ENCODE peak calls at places on chromosomes 4 and X, in eight cellular contexts. E is mucosa of descending colon, V is Caco-2, Y is neuronal stem cell, G is cardiac muscle cell, P is astrocyte, D is mammary epithelial cell, K is SJSA1. T is an unnamed sample.

GRCh38 chr4:25938251-25939186 is 24.5 kb downstream of the SMIM20 start:
- DNase-seq in E (no peak), V (no peak), Y (no peak), G (peak; percentile 65), P (peak; percentile 68), D (peak; percentile 70), K (no peak), T (no peak)

GRCh38 chr4:138893991-138894390 is 121.6 kb upstream of the NOCT start:
- DNase-seq in E (no peak), V (no peak), Y (no peak), G (no peak), P (no peak), D (peak; percentile 34), K (no peak), T (no peak)

GRCh38 chrX:3216581-3216980 is 129.9 kb downstream of the MXRA5 start:
- DNase-seq in E (no peak), V (no peak), Y (no peak), G (no peak), P (no peak), D (no peak), K (no peak), T (no peak)

GRCh38 chr4:8698341-8699062 is 105.9 kb downstream of the CPZ start:
- DNase-seq in E (no peak), V (no peak), Y (no peak), G (no peak), P (no peak), D (no peak), K (no peak), T (no peak)

GRCh38 chr4:57137261-57137660 is 27.1 kb upstream of the IGFBP7 start:
- DNase-seq in E (no peak), V (no peak), Y (no peak), G (no peak), P (peak; percentile 41), D (no peak), K (no peak), T (no peak)

GRCh38 chr4:114658179-114658578 is 59.6 kb downstream of the UGT8 start:
- DNase-seq in E (no peak), V (no peak), Y (no peak), G (no peak), P (no peak), D (no peak), K (no peak), T (no peak)

GRCh38 chr4:141352328-141352727 is 131.6 kb downstream of the ZNF330 start:
- DNase-seq in E (no peak), V (no peak), Y (no peak), G (no peak), P (no peak), D (no peak), K (no peak), T (no peak)

GRCh38 chr4:57102050-57102564 is 8.1 kb downstream of the IGFBP7 start:
- DNase-seq in E (no peak), V (no peak), Y (no peak), G (peak; percentile 98), P (peak; percentile 89), D (peak; percentile 31), K (peak; percentile 93), T (no peak)

GRCh38 chr4:128979934-128980333 is 113.4 kb downstream of the SCLT1 start:
- DNase-seq in E (no peak), V (no peak), Y (no peak), G (peak; percentile 83), P (peak; percentile 93), D (peak; percentile 66), K (no peak), T (no peak)

GRCh38 chrX:110381216-110381615 is 22.6 kb downstream of the RTL9 start:
- DNase-seq in E (no peak), V (no peak), Y (no peak), G (peak; percentile 30), P (peak; percentile 72), D (peak; percentile 55), K (peak; percentile 11), T (no peak)

GRCh38 chr4:123785515-123785914 is 388.9 kb downstream of the SPRY1 start:
- DNase-seq in E (no peak), V (no peak), Y (no peak), G (peak; percentile 82), P (peak; percentile 99), D (peak; percentile 85), K (no peak), T (no peak)

GRCh38 chrX:152403515-152403914 is 47.6 kb downstream of the GABRA3 start:
- DNase-seq in E (no peak), V (no peak), Y (no peak), G (no peak), P (no peak), D (no peak), K (no peak), T (no peak)

GRCh38 chrX:117803463-117803862 is 313.1 kb downstream of the KLHL13 start:
- DNase-seq in E (no peak), V (no peak), Y (no peak), G (no peak), P (no peak), D (no peak), K (no peak), T (no peak)

GRCh38 chr4:139278956-139279722 is 886 bp downstream of the MGARP start:
- DNase-seq in E (no peak), V (no peak), Y (no peak), G (no peak), P (peak; percentile 13), D (no peak), K (no peak), T (no peak)

GRCh38 chr4:168699224-168699878 is 202.5 kb downstream of the PALLD start:
- DNase-seq in E (no peak), V (no peak), Y (no peak), G (no peak), P (no peak), D (no peak), K (no peak), T (no peak)

GRCh38 chrX:86263526-86263925 is 115.3 kb downstream of the DACH2 start:
- DNase-seq in E (no peak), V (no peak), Y (peak; percentile 2), G (no peak), P (no peak), D (no peak), K (no peak), T (no peak)

GRCh38 chrX:87067795-87068194 is 449.8 kb upstream of the KLHL4 start:
- DNase-seq in E (no peak), V (no peak), Y (no peak), G (no peak), P (no peak), D (no peak), K (no peak), T (no peak)

GRCh38 chr4:73844352-73844751 is 7.9 kb downstream of the CXCL6 start:
- DNase-seq in E (no peak), V (no peak), Y (no peak), G (peak; percentile 70), P (peak; percentile 78), D (peak; percentile 89), K (peak; percentile 21), T (no peak)

GRCh38 chr4:73841243-73841925 is 4.9 kb downstream of the CXCL6 start:
- DNase-seq in E (no peak), V (no peak), Y (no peak), G (peak; percentile 48), P (peak; percentile 60), D (peak; percentile 31), K (no peak), T (no peak)

GRCh38 chr4:73843369-73843768 is 6.9 kb downstream of the CXCL6 start:
- DNase-seq in E (no peak), V (no peak), Y (no peak), G (no peak), P (peak; percentile 33), D (peak; percentile 60), K (no peak), T (no peak)

GRCh38 chr4:73844806-73845205 is 8.3 kb upstream of the PF4V1 start:
- DNase-seq in E (no peak), V (no peak), Y (no peak), G (no peak), P (no peak), D (no peak), K (no peak), T (no peak)

GRCh38 chr4:73842696-73843095 is 6.2 kb downstream of the CXCL6 start:
- DNase-seq in E (no peak), V (no peak), Y (no peak), G (no peak), P (no peak), D (no peak), K (no peak), T (no peak)
- H3K4me1 ChIP-seq in E (no peaks in the 10 kb centered on the region), V (no peaks in the 10 kb centered on the region), Y (no peaks in the 10 kb centered on the region), G (no peaks in the 10 kb centered on the region), P (no peaks in the 10 kb centered on the region), D (peaks cover 21% of the 10 kb centered on the region), K (peaks cover 15% of the 10 kb centered on the region), T (no peaks in the 10 kb centered on the region)

DNA sequence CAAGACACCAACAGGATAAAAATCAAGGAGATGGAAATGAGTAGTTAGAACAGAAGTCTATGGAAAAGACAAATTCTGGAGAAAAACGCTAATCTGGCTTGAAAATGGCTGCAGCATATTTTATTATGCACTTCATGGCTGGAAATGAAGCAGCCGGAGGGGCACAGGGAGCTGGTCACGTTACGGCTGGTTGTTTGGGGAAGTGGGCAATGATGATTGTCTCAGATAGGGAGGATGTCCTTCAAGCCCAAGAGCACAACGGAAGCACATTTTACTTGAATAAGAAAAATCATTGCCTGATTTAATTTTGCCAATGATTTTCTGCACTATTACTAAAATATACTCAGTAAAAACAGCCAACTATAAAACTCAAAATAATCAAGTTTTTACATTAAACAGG is 27.2 kb upstream of the MAPK10 start:
- DNase-seq in E (no peak), V (no peak), Y (no peak), G (no peak), P (no peak), D (no peak), K (no peak), T (no peak)
- H3K4me1 ChIP-seq in E (no peaks in the 10 kb centered on the region), V (no peaks in the 10 kb centered on the region), Y (peaks cover 5% of the 10 kb centered on the region), G (no peaks in the 10 kb centered on the region), P (no peaks in the 10 kb centered on the region), D (no peaks in the 10 kb centered on the region), K (no peaks in the 10 kb centered on the region), T (no peaks in the 10 kb centered on the region)

DNA sequence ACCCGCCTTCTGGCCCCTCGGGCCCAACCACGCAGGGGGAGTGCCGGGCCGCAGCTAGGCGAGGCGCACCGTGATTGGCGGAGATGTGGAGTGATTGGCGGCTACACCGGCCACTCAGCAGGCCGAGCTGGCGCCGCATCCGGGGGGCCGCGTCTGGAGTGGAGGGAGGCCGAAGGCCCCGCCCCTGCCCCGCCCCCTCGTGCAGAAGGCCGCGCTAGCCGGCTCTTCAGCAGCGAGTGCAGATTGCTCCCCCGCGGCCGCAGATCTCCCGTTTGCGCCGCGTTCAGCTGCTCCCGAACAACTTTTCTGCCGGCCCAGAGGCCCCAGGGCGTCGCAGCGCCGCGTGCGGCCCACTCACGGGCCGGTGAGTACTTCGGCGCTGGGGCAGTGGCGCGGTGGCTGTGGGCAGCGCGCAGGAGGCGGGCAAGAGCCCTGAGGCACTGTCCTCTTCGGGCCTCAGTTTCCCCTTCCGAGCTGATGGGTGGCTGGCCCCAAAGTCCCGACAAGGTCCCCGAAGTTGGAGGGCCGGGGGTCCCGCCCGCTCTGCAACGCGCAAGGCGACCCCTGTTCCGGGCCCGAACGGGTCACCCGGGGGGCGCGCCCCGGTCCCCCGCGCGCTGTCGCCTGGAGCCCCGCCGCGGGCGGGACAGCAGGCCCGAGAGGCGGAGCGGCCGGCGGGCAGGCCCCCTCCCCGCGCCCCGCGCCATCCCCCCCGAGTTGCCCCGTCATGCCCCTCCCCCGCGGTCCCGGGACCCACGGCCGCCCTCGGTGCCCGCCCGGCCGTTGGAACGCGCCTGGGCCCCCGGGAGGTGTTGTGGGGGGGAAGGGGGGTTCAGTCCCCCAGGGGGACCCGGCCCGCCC is at the start of gene WFS1:
- DNase-seq in E (peak; percentile 98), V (peak; percentile 96), Y (peak; percentile 99), G (peak; percentile 99), P (peak; percentile 96), D (peak; percentile 99), K (peak; percentile 93), T (peak; percentile 96)
- H3K4me1 ChIP-seq in E (peaks cover 6% of the 10 kb centered on the region), V (peaks cover 24% of the 10 kb centered on the region), Y (peaks cover 10% of the 10 kb centered on the region), G (peaks cover 8% of the 10 kb centered on the region), P (peaks cover 30% of the 10 kb centered on the region), D (peaks cover 31% of the 10 kb centered on the region), K (peaks cover 46% of the 10 kb centered on the region), T (peaks cover 13% of the 10 kb centered on the region)

GRCh38 chr4:77797239-77797638 is 21.9 kb downstream of the CNOT6L start:
- DNase-seq in E (no peak), V (no peak), Y (no peak), G (peak; percentile 40), P (no peak), D (peak; percentile 73), K (no peak), T (no peak)
- H3K4me1 ChIP-seq in E (no peaks in the 10 kb centered on the region), V (no peaks in the 10 kb centered on the region), Y (peaks cover 3% of the 10 kb centered on the region), G (peaks cover 8% of the 10 kb centered on the region), P (no peaks in the 10 kb centered on the region), D (peaks cover 18% of the 10 kb centered on the region), K (peaks cover 7% of the 10 kb centered on the region), T (peaks cover 66% of the 10 kb centered on the region)